ENCODE peak calls at places on chromosomes 1 and 21, in six cellular contexts. One of them, this sample, is unnamed.
A peak's percentile ranks its signal among the peaks of the same experiment; 100 is the strongest.

GRCh38 chr1:114015075-114015474 is 35.8 kb downstream of the OLFML3 start:
- DNase-seq in SK-N-SH: no peak
- DNase-seq in adrenal gland: no peak
- DNase-seq in mesenchymal stem cell: peak; percentile 14
- DNase-seq in DND-41: no peak
- DNase-seq in lung: no peak
- DNase-seq in this sample: peak; percentile 84

GRCh38 chr1:113579256-113580018 is 179.8 kb downstream of the PHTF1 start:
- DNase-seq in adrenal gland: no peak
- DNase-seq in lung: no peak
- DNase-seq in SK-N-SH: no peak
- DNase-seq in mesenchymal stem cell: no peak
- DNase-seq in DND-41: no peak
- DNase-seq in this sample: peak; percentile 10

GRCh38 chr1:172838681-172839313 is 179.9 kb downstream of the FASLG start:
- DNase-seq in adrenal gland: no peak
- DNase-seq in DND-41: no peak
- DNase-seq in lung: no peak
- DNase-seq in SK-N-SH: no peak
- DNase-seq in mesenchymal stem cell: no peak
- DNase-seq in this sample: no peak

GRCh38 chr21:33496345-33496744 is 4.8 kb upstream of the DNAJC28 start:
- DNase-seq in mesenchymal stem cell: no peak
- DNase-seq in SK-N-SH: no peak
- DNase-seq in adrenal gland: no peak
- DNase-seq in DND-41: no peak
- DNase-seq in lung: no peak
- DNase-seq in this sample: no peak

GRCh38 chr1:223430221-223430620 is 37.0 kb downstream of the CCDC185 start:
- DNase-seq in DND-41: no peak
- DNase-seq in mesenchymal stem cell: no peak
- DNase-seq in lung: no peak
- DNase-seq in SK-N-SH: no peak
- DNase-seq in adrenal gland: no peak
- DNase-seq in this sample: no peak

GRCh38 chr1:150076066-150076465 is 8.5 kb downstream of the VPS45 start:
- DNase-seq in DND-41: no peak
- DNase-seq in SK-N-SH: no peak
- DNase-seq in mesenchymal stem cell: no peak
- DNase-seq in adrenal gland: no peak
- DNase-seq in lung: no peak
- DNase-seq in this sample: no peak

GRCh38 chr1:43835141-43836021 is 98.2 kb upstream of the ARTN start:
- DNase-seq in DND-41: no peak
- DNase-seq in mesenchymal stem cell: peak; percentile 96
- DNase-seq in adrenal gland: peak; percentile 32
- DNase-seq in SK-N-SH: peak; percentile 51
- DNase-seq in lung: no peak
- DNase-seq in this sample: peak; percentile 54

GRCh38 chr1:42680921-42681683 is 1.1 kb upstream of the YBX1 start:
- DNase-seq in mesenchymal stem cell: peak; percentile 40
- DNase-seq in DND-41: peak; percentile 17
- DNase-seq in SK-N-SH: peak; percentile 35
- DNase-seq in lung: no peak
- DNase-seq in adrenal gland: no peak
- DNase-seq in this sample: peak; percentile 30

GRCh38 chr21:25895565-25896205 is 160.9 kb downstream of the GABPA start:
- DNase-seq in mesenchymal stem cell: peak; percentile 60
- DNase-seq in SK-N-SH: peak; percentile 43
- DNase-seq in adrenal gland: peak; percentile 37
- DNase-seq in DND-41: no peak
- DNase-seq in lung: no peak
- DNase-seq in this sample: peak; percentile 58

GRCh38 chr1:225408249-225408648 is 19.6 kb downstream of the LBR start:
- DNase-seq in DND-41: no peak
- DNase-seq in lung: no peak
- DNase-seq in adrenal gland: no peak
- DNase-seq in SK-N-SH: no peak
- DNase-seq in mesenchymal stem cell: no peak
- DNase-seq in this sample: no peak

GRCh38 chr21:14838400-14838799 is 226.4 kb downstream of the NRIP1 start:
- DNase-seq in DND-41: no peak
- DNase-seq in SK-N-SH: no peak
- DNase-seq in adrenal gland: no peak
- DNase-seq in mesenchymal stem cell: peak; percentile 58
- DNase-seq in lung: no peak
- DNase-seq in this sample: no peak

GRCh38 chr1:215188302-215188950 is 105.9 kb downstream of the KCNK2 start:
- DNase-seq in SK-N-SH: no peak
- DNase-seq in lung: no peak
- DNase-seq in DND-41: no peak
- DNase-seq in adrenal gland: no peak
- DNase-seq in mesenchymal stem cell: no peak
- DNase-seq in this sample: peak; percentile 11
- H3K4me3 ChIP-seq in SK-N-SH: no peak overlapping the region
- H3K4me3 ChIP-seq in lung: no peak overlapping the region
- H3K4me3 ChIP-seq in DND-41: no peak overlapping the region
- H3K4me3 ChIP-seq in adrenal gland: no peak overlapping the region
- H3K4me3 ChIP-seq in mesenchymal stem cell: peak overlapping the region; percentile 31
- H3K4me3 ChIP-seq in this sample: no peak overlapping the region

DNA sequence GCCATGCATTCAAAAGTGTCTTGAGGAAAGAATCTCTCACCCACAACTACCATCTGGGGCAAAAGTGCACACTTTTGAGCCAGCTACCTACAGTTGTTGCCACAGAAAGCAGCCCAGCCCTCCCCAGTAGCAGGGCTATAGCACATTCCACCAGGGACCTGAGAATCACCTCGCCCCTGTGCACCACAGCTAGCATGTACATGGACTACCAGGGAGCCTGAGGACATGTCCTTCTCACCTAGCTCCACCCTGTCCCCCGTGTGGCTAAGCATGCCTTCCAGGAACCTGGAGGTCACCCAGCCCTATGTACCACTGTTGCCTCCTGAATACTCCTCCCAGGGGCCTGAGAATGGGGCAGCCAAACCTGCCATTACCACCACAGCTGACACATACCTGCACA is 16.9 kb downstream of the SPRR2G start:
- DNase-seq in mesenchymal stem cell: no peak
- DNase-seq in SK-N-SH: no peak
- DNase-seq in lung: no peak
- DNase-seq in DND-41: no peak
- DNase-seq in adrenal gland: no peak
- DNase-seq in this sample: no peak
- H3K36me3 ChIP-seq in mesenchymal stem cell: no peaks in the 10 kb centered on the region
- H3K36me3 ChIP-seq in SK-N-SH: no peaks in the 10 kb centered on the region
- H3K36me3 ChIP-seq in lung: no peaks in the 10 kb centered on the region
- H3K36me3 ChIP-seq in DND-41: no peaks in the 10 kb centered on the region
- H3K36me3 ChIP-seq in adrenal gland: no peaks in the 10 kb centered on the region
- H3K36me3 ChIP-seq in this sample: no peaks in the 10 kb centered on the region

GRCh38 chr1:52848423-52848822 is 5.9 kb downstream of the ZYG11A start:
- DNase-seq in mesenchymal stem cell: no peak
- DNase-seq in lung: no peak
- DNase-seq in SK-N-SH: no peak
- DNase-seq in adrenal gland: no peak
- DNase-seq in DND-41: no peak
- DNase-seq in this sample: no peak

GRCh38 chr1:52842643-52843310 is at the start of gene ZYG11A:
- DNase-seq in mesenchymal stem cell: peak; percentile 89
- DNase-seq in SK-N-SH: peak; percentile 97
- DNase-seq in lung: peak; percentile 32
- DNase-seq in adrenal gland: peak; percentile 53
- DNase-seq in DND-41: no peak
- DNase-seq in this sample: peak; percentile 49
- H3K4me3 ChIP-seq in mesenchymal stem cell: peak within 1 kb of the TSS; percentile 76
- H3K4me3 ChIP-seq in SK-N-SH: peak within 1 kb of the TSS; percentile 70
- H3K4me3 ChIP-seq in lung: peak within 1 kb of the TSS; percentile 0
- H3K4me3 ChIP-seq in adrenal gland: peak within 1 kb of the TSS; percentile 26
- H3K4me3 ChIP-seq in DND-41: no peak within 1 kb of the TSS
- H3K4me3 ChIP-seq in this sample: peak within 1 kb of the TSS; percentile 39

GRCh38 chr1:163970699-163971098 is 588.3 kb upstream of the PBX1 start:
- DNase-seq in mesenchymal stem cell: no peak
- DNase-seq in adrenal gland: no peak
- DNase-seq in lung: no peak
- DNase-seq in SK-N-SH: no peak
- DNase-seq in DND-41: no peak
- DNase-seq in this sample: no peak

GRCh38 chr1:163974120-163974519 is 584.9 kb upstream of the PBX1 start:
- DNase-seq in mesenchymal stem cell: no peak
- DNase-seq in DND-41: no peak
- DNase-seq in SK-N-SH: no peak
- DNase-seq in adrenal gland: no peak
- DNase-seq in lung: no peak
- DNase-seq in this sample: no peak
- H3K36me3 ChIP-seq in mesenchymal stem cell: no peaks in the 10 kb centered on the region
- H3K36me3 ChIP-seq in DND-41: no peaks in the 10 kb centered on the region
- H3K36me3 ChIP-seq in SK-N-SH: no peaks in the 10 kb centered on the region
- H3K36me3 ChIP-seq in adrenal gland: no peaks in the 10 kb centered on the region
- H3K36me3 ChIP-seq in lung: no peaks in the 10 kb centered on the region
- H3K36me3 ChIP-seq in this sample: no peaks in the 10 kb centered on the region

GRCh38 chr21:46097826-46098286 is at the start of gene COL6A2:
- DNase-seq in SK-N-SH: peak; percentile 97
- DNase-seq in mesenchymal stem cell: peak; percentile 73
- DNase-seq in DND-41: no peak
- DNase-seq in lung: peak; percentile 30
- DNase-seq in adrenal gland: peak; percentile 33
- DNase-seq in this sample: no peak

GRCh38 chr21:46099476-46099875 is 1.6 kb downstream of the COL6A2 start:
- DNase-seq in mesenchymal stem cell: peak; percentile 64
- DNase-seq in DND-41: no peak
- DNase-seq in adrenal gland: no peak
- DNase-seq in SK-N-SH: peak; percentile 47
- DNase-seq in lung: peak; percentile 28
- DNase-seq in this sample: no peak

GRCh38 chr21:46098303-46099141 is 610 bp downstream of the COL6A2 start:
- DNase-seq in SK-N-SH: peak; percentile 86
- DNase-seq in DND-41: no peak
- DNase-seq in mesenchymal stem cell: no peak
- DNase-seq in lung: peak; percentile 28
- DNase-seq in adrenal gland: no peak
- DNase-seq in this sample: no peak

GRCh38 chr21:46100020-46100419 is 2.1 kb downstream of the COL6A2 start:
- DNase-seq in SK-N-SH: no peak
- DNase-seq in lung: peak; percentile 24
- DNase-seq in mesenchymal stem cell: no peak
- DNase-seq in DND-41: no peak
- DNase-seq in adrenal gland: no peak
- DNase-seq in this sample: no peak

DNA sequence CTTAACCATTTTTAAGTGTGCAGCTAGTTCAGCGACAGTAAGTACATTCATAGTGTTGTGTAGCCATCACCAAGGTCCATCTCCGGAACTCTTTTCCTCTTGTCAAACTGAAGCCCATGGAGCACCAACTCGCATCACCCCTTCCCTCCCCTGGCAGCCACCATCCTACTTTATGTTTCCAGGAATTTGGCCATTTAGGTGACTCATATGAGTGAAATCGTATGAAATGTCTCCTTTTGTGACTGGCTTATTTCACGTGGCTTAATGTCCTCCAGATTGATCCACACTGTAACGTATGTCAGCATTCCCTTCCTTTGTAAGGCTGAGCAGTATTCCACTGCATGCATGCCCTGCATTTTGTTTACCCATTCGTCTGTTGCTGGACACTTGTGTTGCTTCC is 2.5 kb downstream of the COL6A2 start:
- DNase-seq in DND-41: no peak
- DNase-seq in adrenal gland: no peak
- DNase-seq in mesenchymal stem cell: peak; percentile 76
- DNase-seq in SK-N-SH: no peak
- DNase-seq in lung: peak; percentile 27
- DNase-seq in this sample: no peak
- H3K4me3 ChIP-seq in DND-41: no peak overlapping the region
- H3K4me3 ChIP-seq in adrenal gland: no peak overlapping the region
- H3K4me3 ChIP-seq in mesenchymal stem cell: peak overlapping the region; percentile 80
- H3K4me3 ChIP-seq in SK-N-SH: no peak overlapping the region
- H3K4me3 ChIP-seq in lung: no peak overlapping the region
- H3K4me3 ChIP-seq in this sample: no peak overlapping the region

GRCh38 chr1:180674603-180675530 is 43.0 kb downstream of the XPR1 start:
- DNase-seq in lung: no peak
- DNase-seq in DND-41: no peak
- DNase-seq in mesenchymal stem cell: peak; percentile 48
- DNase-seq in adrenal gland: no peak
- DNase-seq in SK-N-SH: no peak
- DNase-seq in this sample: peak; percentile 10

GRCh38 chr1:180672105-180672504 is 40.3 kb downstream of the XPR1 start:
- DNase-seq in adrenal gland: no peak
- DNase-seq in SK-N-SH: no peak
- DNase-seq in lung: no peak
- DNase-seq in mesenchymal stem cell: no peak
- DNase-seq in DND-41: no peak
- DNase-seq in this sample: peak; percentile 55

GRCh38 chr1:180672505-180672904 is 40.7 kb downstream of the XPR1 start:
- DNase-seq in DND-41: no peak
- DNase-seq in lung: no peak
- DNase-seq in adrenal gland: no peak
- DNase-seq in mesenchymal stem cell: no peak
- DNase-seq in SK-N-SH: no peak
- DNase-seq in this sample: no peak

GRCh38 chr1:180670681-180671080 is 38.9 kb downstream of the XPR1 start:
- DNase-seq in SK-N-SH: no peak
- DNase-seq in DND-41: no peak
- DNase-seq in mesenchymal stem cell: no peak
- DNase-seq in lung: no peak
- DNase-seq in adrenal gland: no peak
- DNase-seq in this sample: no peak

GRCh38 chr1:180675586-180675985 is 43.8 kb downstream of the XPR1 start:
- DNase-seq in adrenal gland: no peak
- DNase-seq in lung: no peak
- DNase-seq in mesenchymal stem cell: no peak
- DNase-seq in SK-N-SH: no peak
- DNase-seq in DND-41: no peak
- DNase-seq in this sample: peak; percentile 61
- H3K36me3 ChIP-seq in adrenal gland: no peaks in the 10 kb centered on the region
- H3K36me3 ChIP-seq in lung: no peaks in the 10 kb centered on the region
- H3K36me3 ChIP-seq in mesenchymal stem cell: no peaks in the 10 kb centered on the region
- H3K36me3 ChIP-seq in SK-N-SH: no peaks in the 10 kb centered on the region
- H3K36me3 ChIP-seq in DND-41: no peaks in the 10 kb centered on the region
- H3K36me3 ChIP-seq in this sample: no peaks in the 10 kb centered on the region

DNA sequence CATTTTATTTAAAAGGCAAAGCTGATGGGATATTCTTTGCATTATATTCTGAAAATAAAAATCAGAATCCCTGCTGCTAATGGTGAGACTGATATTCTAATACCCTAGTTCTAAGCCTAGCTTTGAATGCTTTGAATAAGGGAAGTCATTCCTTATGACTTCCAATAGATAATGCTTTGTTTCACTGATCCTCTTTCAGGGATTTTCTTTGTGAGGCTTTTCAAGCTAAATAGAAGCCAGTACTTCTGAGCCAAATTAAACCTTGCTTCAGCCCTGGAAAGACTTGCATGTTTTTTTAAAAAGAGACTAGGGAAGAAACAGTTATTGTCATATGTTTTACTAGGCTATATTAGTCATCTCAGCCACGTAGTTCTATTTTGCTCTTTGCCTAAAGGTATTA is 68.5 kb upstream of the CACYBP start:
- DNase-seq in DND-41: no peak
- DNase-seq in SK-N-SH: no peak
- DNase-seq in mesenchymal stem cell: no peak
- DNase-seq in lung: no peak
- DNase-seq in adrenal gland: no peak
- DNase-seq in this sample: no peak
- H3K4me3 ChIP-seq in DND-41: no peak overlapping the region
- H3K4me3 ChIP-seq in SK-N-SH: no peak overlapping the region
- H3K4me3 ChIP-seq in mesenchymal stem cell: no peak overlapping the region
- H3K4me3 ChIP-seq in lung: no peak overlapping the region
- H3K4me3 ChIP-seq in adrenal gland: no peak overlapping the region
- H3K4me3 ChIP-seq in this sample: no peak overlapping the region